ENCODE peak calls at places on chromosome 20, in nine cellular contexts. R, S, W, E, D, B, Q, G and L are unnamed samples.

GRCh38 chr20:1423625-1424106 is 30.8 kb upstream of the FKBP1A start:
- DNase-seq in R (peak), S (peak), W (peak), E (no peak), D (no peak), B (no peak), Q (peak), G (peak), L (peak)

GRCh38 chr20:24771651-24772061 is 177.4 kb upstream of the CST7 start:
- DNase-seq in R (peak), S (no peak), W (no peak), E (no peak), D (no peak), B (peak), Q (no peak), G (no peak), L (no peak)

GRCh38 chr20:61373055-61373399 is 121.0 kb downstream of the CDH4 start:
- DNase-seq in R (no peak), S (no peak), W (no peak), E (no peak), D (no peak), B (no peak), Q (no peak), G (no peak), L (no peak)

GRCh38 chr20:38032585-38033329 is 499 bp downstream of the TTI1 start:
- DNase-seq in R (no peak), S (no peak), W (peak), E (no peak), D (peak), B (no peak), Q (peak), G (no peak), L (no peak)

GRCh38 chr20:37142708-37143107 is 36.4 kb upstream of the RPN2 start:
- DNase-seq in R (no peak), S (no peak), W (peak), E (no peak), D (no peak), B (no peak), Q (no peak), G (no peak), L (no peak)

GRCh38 chr20:45114465-45115385 is at the start of gene WFDC5:
- DNase-seq in R (no peak), S (no peak), W (no peak), E (no peak), D (no peak), B (no peak), Q (no peak), G (peak), L (no peak)

GRCh38 chr20:11676618-11677289 is 240.9 kb upstream of the BTBD3 start:
- DNase-seq in R (peak), S (peak), W (peak), E (no peak), D (peak), B (no peak), Q (peak), G (no peak), L (no peak)

GRCh38 chr20:8388707-8389106 is 256.6 kb downstream of the PLCB1 start:
- DNase-seq in R (no peak), S (peak), W (no peak), E (no peak), D (no peak), B (no peak), Q (no peak), G (no peak), L (no peak)

GRCh38 chr20:10511507-10512231 is 76.6 kb downstream of the SLX4IP start:
- DNase-seq in R (peak), S (peak), W (peak), E (peak), D (peak), B (peak), Q (peak), G (no peak), L (peak)

GRCh38 chr20:4691753-4692152 is 30.0 kb upstream of the PRND start:
- DNase-seq in R (no peak), S (no peak), W (no peak), E (no peak), D (no peak), B (no peak), Q (no peak), G (no peak), L (no peak)

GRCh38 chr20:43939762-43940121 is 25.1 kb downstream of the TOX2 start:
- DNase-seq in R (no peak), S (peak), W (no peak), E (no peak), D (no peak), B (no peak), Q (no peak), G (no peak), L (no peak)

GRCh38 chr20:63095718-63096654 is 89.2 kb upstream of the BHLHE23 start:
- DNase-seq in R (peak), S (no peak), W (no peak), E (peak), D (no peak), B (peak), Q (no peak), G (no peak), L (no peak)

GRCh38 chr20:41185013-41185757 is 47.8 kb downstream of the PLCG1 start:
- DNase-seq in R (no peak), S (no peak), W (no peak), E (no peak), D (peak), B (peak), Q (no peak), G (peak), L (no peak)

GRCh38 chr20:45017859-45018258 is 51.5 kb downstream of the STK4 start:
- DNase-seq in R (no peak), S (no peak), W (peak), E (no peak), D (no peak), B (no peak), Q (no peak), G (no peak), L (no peak)

GRCh38 chr20:19502169-19502568 is 255.9 kb upstream of the RIN2 start:
- DNase-seq in R (no peak), S (no peak), W (no peak), E (no peak), D (no peak), B (no peak), Q (no peak), G (no peak), L (peak)

GRCh38 chr20:34562643-34563042 is 4.1 kb downstream of the MAP1LC3A start:
- DNase-seq in R (no peak), S (peak), W (no peak), E (no peak), D (no peak), B (no peak), Q (no peak), G (no peak), L (no peak)

GRCh38 chr20:24935786-24936525 is 13.1 kb upstream of the CST7 start:
- DNase-seq in R (no peak), S (no peak), W (no peak), E (no peak), D (no peak), B (peak), Q (no peak), G (no peak), L (no peak)

GRCh38 chr20:38903335-38903734 is 22.9 kb upstream of the FAM83D start:
- DNase-seq in R (no peak), S (no peak), W (no peak), E (no peak), D (no peak), B (no peak), Q (no peak), G (no peak), L (no peak)

GRCh38 chr20:38997622-38998021 is 35.5 kb downstream of the DHX35 start:
- DNase-seq in R (no peak), S (no peak), W (no peak), E (no peak), D (no peak), B (no peak), Q (peak), G (no peak), L (no peak)

GRCh38 chr20:36969050-36969449 is 17.5 kb upstream of the SAMHD1 start:
- DNase-seq in R (no peak), S (no peak), W (no peak), E (no peak), D (no peak), B (no peak), Q (no peak), G (no peak), L (no peak)

GRCh38 chr20:62596486-62596885 is 45.8 kb upstream of the SLCO4A1 start:
- DNase-seq in R (no peak), S (no peak), W (no peak), E (no peak), D (peak), B (no peak), Q (no peak), G (no peak), L (no peak)

GRCh38 chr20:36092424-36093024 is 62.0 kb upstream of the EPB41L1 start:
- DNase-seq in R (peak), S (no peak), W (no peak), E (no peak), D (no peak), B (no peak), Q (no peak), G (no peak), L (no peak)

GRCh38 chr20:10478205-10478604 is 43.1 kb downstream of the SLX4IP start:
- DNase-seq in R (no peak), S (no peak), W (no peak), E (no peak), D (no peak), B (no peak), Q (no peak), G (no peak), L (no peak)

GRCh38 chr20:24863356-24863755 is 85.7 kb upstream of the CST7 start:
- DNase-seq in R (no peak), S (peak), W (peak), E (no peak), D (no peak), B (no peak), Q (no peak), G (peak), L (peak)

GRCh38 chr20:1866834-1867233 is 28.4 kb upstream of the SIRPA start:
- DNase-seq in R (no peak), S (no peak), W (no peak), E (no peak), D (no peak), B (no peak), Q (no peak), G (no peak), L (no peak)

GRCh38 chr20:64049060-64049886 is at the start of gene SOX18:
- DNase-seq in R (no peak), S (peak), W (peak), E (no peak), D (peak), B (no peak), Q (no peak), G (no peak), L (no peak)

GRCh38 chr20:42923348-42923918 is 266.3 kb downstream of the PTPRT start:
- DNase-seq in R (peak), S (no peak), W (no peak), E (no peak), D (no peak), B (no peak), Q (no peak), G (no peak), L (no peak)

GRCh38 chr20:18197382-18198070 is 59.9 kb downstream of the KAT14 start:
- DNase-seq in R (no peak), S (no peak), W (no peak), E (no peak), D (no peak), B (no peak), Q (no peak), G (no peak), L (no peak)

DNA sequence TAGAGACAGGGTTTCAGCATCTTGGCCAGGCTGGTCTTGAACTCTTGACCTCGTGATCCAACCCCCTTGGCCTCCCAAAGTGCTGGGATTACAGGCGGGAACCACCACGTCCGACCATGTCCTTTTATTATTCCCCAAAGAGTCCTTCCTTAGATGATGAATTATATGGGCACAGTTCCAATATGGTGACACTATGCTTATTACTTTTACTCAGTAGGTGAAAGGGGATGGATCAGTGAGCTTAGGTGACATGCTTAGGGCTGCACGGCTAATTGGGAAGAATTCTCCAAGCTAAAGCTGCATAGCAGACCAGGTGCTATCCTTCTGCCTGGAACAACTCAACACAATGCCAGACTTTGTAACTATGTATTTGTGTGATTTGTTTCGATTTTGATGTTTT is 38.2 kb upstream of the TFAP2C start:
- DNase-seq in R (no peak), S (no peak), W (no peak), E (no peak), D (no peak), B (no peak), Q (no peak), G (no peak), L (no peak)
- H3K4me3 ChIP-seq in R (no peak), S (no peak), W (no peak), E (no peak), D (no peak), B (no peak), Q (no peak), G (no peak), L (no peak)

DNA sequence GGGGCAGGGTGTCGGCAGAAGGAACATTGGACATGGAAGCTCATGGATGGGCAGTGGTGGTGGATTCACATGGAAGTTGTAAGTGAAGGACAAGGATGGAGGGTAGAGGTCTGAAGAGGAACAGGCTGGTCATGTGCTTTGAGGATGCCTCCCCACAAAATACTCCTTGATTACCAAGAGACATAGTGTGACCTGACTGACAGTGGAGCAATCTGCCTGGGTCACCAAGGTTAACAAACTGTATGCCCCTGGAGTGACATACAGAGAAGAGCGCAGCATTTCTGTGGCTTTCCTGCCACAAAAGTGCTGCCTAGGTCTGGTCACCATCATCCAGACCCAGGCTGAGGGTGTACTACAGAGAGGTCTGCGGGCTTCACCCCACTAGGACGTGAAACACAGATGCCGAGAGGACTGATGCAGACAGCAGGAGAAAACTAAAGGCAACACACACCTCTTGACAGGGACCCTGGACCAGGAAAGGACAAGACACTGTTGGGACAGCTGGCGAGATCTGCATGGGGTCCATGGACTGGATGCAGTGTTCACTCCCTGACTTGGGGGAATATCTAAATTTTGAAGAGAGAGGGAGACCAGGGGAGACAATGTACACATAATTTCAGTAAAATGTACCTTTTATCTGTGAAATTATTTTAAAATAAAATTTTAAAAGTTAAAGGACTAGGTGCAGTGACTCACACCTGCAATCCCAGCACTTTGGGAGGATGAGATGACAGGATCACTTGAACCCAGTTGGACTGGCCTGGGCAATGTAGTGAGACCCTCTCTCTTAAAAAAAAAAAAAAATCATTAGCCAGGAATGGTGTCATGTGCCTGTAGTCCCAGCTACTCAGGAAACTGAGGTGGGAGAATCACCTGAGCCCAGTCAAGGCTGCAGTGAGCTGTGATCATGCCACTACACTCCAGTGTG is 64.9 kb downstream of the CSE1L start:
- DNase-seq in R (no peak), S (no peak), W (no peak), E (no peak), D (no peak), B (no peak), Q (no peak), G (no peak), L (no peak)
- H3K4me3 ChIP-seq in R (no peak), S (no peak), W (no peak), E (no peak), D (no peak), B (no peak), Q (no peak), G (no peak), L (no peak)

DNA sequence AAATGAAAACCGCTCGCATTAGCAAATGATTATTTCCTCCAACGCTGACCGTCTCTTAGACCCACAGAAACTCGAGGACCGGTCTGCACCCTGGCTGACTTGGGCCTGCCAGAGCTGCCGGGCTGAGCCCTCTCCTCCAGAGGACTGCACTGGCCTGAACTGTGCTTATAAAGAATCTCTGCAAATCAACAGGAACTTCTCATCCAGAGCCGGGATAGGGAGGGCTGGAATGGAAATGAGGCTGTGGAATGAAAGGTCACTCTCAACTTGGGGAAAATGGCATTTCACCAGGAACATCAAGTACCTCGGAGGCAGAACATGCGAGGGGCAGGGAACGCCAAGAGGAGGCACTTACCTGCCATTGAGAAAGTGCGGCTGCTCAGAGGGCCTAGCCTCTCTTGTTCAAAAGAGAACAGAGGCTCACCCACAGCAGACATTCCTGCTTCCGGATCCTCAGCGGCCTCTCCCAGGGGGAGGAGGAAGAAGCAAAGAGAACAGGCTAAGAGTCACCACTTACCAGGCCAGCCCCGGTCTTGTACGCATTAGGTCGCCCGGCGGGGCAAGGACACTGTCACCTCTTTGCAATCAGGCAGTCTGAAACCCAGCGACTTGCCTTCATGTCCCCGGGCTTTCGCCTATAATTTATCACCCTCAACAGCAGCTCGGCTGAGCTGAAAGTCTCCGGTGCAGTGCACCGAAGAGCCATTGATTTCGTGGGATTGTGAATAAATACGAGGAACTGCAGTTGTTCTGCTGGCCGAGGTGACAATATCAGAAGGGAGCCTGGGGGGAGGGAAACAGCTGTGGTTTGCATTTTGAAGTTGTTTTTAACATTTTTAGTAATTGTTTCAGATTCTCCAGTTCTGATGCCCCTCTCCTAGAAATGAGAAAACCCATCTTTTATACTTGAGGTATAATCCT is 37.6 kb downstream of the ZMYND8 start:
- DNase-seq in R (peak), S (peak), W (peak), E (peak), D (peak), B (peak), Q (no peak), G (peak), L (peak)
- H3K4me3 ChIP-seq in R (no peak), S (peak), W (peak), E (no peak), D (peak), B (no peak), Q (no peak), G (peak), L (peak)

GRCh38 chr20:50516180-50516934 is 6.2 kb downstream of the PTPN1 start:
- DNase-seq in R (no peak), S (no peak), W (no peak), E (no peak), D (no peak), B (no peak), Q (no peak), G (no peak), L (no peak)
- H3K4me3 ChIP-seq in R (no peak), S (no peak), W (no peak), E (no peak), D (no peak), B (no peak), Q (no peak), G (no peak), L (no peak)

GRCh38 chr20:3678893-3679720 is 2.7 kb downstream of the ADAM33 start:
- DNase-seq in R (no peak), S (peak), W (peak), E (no peak), D (no peak), B (no peak), Q (no peak), G (no peak), L (no peak)
- H3K4me3 ChIP-seq in R (no peak), S (peak), W (peak), E (peak), D (no peak), B (no peak), Q (no peak), G (peak), L (no peak)

DNA sequence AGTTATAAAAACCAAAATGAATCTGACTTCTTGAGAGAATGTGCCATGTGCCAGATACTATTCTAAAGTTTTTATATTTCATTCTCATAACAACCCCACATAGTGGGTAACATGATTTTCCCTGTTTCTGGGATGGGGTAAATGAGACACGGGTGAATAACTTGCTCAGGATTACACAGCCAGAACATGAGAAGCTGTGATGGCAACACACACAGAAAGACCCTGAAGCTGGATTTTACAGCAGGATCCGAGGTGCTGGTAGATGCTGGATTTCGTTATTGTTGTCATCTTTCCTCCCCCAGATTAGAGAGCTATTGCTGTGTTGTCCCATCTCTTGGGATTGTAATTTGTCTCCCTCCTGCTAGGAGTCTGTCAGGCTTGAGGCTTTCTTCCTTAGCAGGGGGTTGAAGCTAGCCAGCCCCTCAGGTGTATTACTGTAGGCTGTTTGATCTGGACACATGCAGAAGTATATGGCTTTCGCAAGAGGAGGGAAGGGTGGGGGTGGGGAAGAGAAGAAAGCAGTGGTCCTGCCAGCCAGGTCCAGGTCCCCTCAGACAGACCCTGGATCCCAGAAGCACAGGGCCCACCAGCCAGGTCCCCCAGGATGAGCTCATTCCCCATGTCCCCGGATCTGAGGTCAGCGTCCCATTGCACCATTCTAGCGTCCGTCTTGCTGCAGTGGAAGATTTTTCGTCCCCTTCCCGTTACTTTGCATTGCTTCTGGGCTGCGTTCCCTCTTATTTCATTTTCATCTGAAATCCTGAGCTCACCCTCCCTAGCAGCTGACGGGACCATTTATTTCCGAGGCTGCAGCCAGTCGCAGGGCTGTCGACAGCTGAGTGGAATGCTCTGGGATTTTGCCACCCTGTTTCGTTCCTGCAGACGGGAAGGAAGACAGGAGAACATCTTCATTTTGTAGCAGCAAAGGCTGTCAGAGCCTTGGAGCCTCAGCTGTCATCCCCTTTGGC is 7.3 kb upstream of the KCNG1 start:
- DNase-seq in R (no peak), S (peak), W (no peak), E (peak), D (no peak), B (no peak), Q (no peak), G (no peak), L (no peak)
- H3K4me3 ChIP-seq in R (no peak), S (no peak), W (no peak), E (no peak), D (no peak), B (no peak), Q (no peak), G (no peak), L (no peak)